ENCODE peak calls at places on chromosomes 13 and 19, in nine cellular contexts. One of them, this sample, is unnamed.
A peak's percentile ranks its signal among the peaks of the same experiment; 100 is the strongest.

GRCh38 chr13:48068952-48069351 is 26.0 kb downstream of the MED4 start:
- DNase-seq in AG04449: no peak
- DNase-seq in B cell: no peak
- DNase-seq in GM06990: no peak
- DNase-seq in neural progenitor cell: no peak
- DNase-seq in PC-9: no peak
- DNase-seq in thoracic aorta: no peak
- DNase-seq in Peyer's patch: no peak
- DNase-seq in brain microvascular endothelial cell: no peak
- DNase-seq in this sample: no peak

GRCh38 chr13:107210216-107211010 is 642.5 kb upstream of the ARGLU1 start:
- DNase-seq in AG04449: no peak
- DNase-seq in Peyer's patch: no peak
- DNase-seq in PC-9: no peak
- DNase-seq in GM06990: no peak
- DNase-seq in B cell: no peak
- DNase-seq in neural progenitor cell: no peak
- DNase-seq in thoracic aorta: no peak
- DNase-seq in brain microvascular endothelial cell: peak; percentile 35
- DNase-seq in this sample: no peak

GRCh38 chr19:39129116-39129515 is 3.5 kb downstream of the PAK4 start:
- DNase-seq in PC-9: no peak
- DNase-seq in B cell: no peak
- DNase-seq in neural progenitor cell: no peak
- DNase-seq in Peyer's patch: no peak
- DNase-seq in brain microvascular endothelial cell: no peak
- DNase-seq in thoracic aorta: no peak
- DNase-seq in AG04449: no peak
- DNase-seq in GM06990: no peak
- DNase-seq in this sample: no peak

GRCh38 chr13:22040810-22041364 is 370.0 kb downstream of the FGF9 start:
- DNase-seq in Peyer's patch: no peak
- DNase-seq in thoracic aorta: no peak
- DNase-seq in AG04449: no peak
- DNase-seq in GM06990: no peak
- DNase-seq in B cell: no peak
- DNase-seq in neural progenitor cell: peak; percentile 25
- DNase-seq in PC-9: no peak
- DNase-seq in brain microvascular endothelial cell: no peak
- DNase-seq in this sample: no peak

GRCh38 chr13:22014469-22014868 is 343.6 kb downstream of the FGF9 start:
- DNase-seq in neural progenitor cell: no peak
- DNase-seq in PC-9: no peak
- DNase-seq in AG04449: no peak
- DNase-seq in Peyer's patch: no peak
- DNase-seq in thoracic aorta: no peak
- DNase-seq in GM06990: no peak
- DNase-seq in B cell: no peak
- DNase-seq in brain microvascular endothelial cell: no peak
- DNase-seq in this sample: no peak

GRCh38 chr13:23433171-23434153 is at the start of gene SACS:
- DNase-seq in AG04449: no peak
- DNase-seq in Peyer's patch: no peak
- DNase-seq in neural progenitor cell: peak; percentile 95
- DNase-seq in thoracic aorta: no peak
- DNase-seq in PC-9: no peak
- DNase-seq in brain microvascular endothelial cell: peak; percentile 55
- DNase-seq in B cell: no peak
- DNase-seq in GM06990: no peak
- DNase-seq in this sample: peak; percentile 65

GRCh38 chr13:37360556-37360955 is 238.0 kb downstream of the POSTN start:
- DNase-seq in Peyer's patch: no peak
- DNase-seq in PC-9: no peak
- DNase-seq in B cell: no peak
- DNase-seq in GM06990: no peak
- DNase-seq in neural progenitor cell: no peak
- DNase-seq in brain microvascular endothelial cell: no peak
- DNase-seq in thoracic aorta: no peak
- DNase-seq in AG04449: no peak
- DNase-seq in this sample: no peak

GRCh38 chr19:5621945-5622464 is 571 bp downstream of the SAFB2 start:
- DNase-seq in Peyer's patch: no peak
- DNase-seq in PC-9: peak; percentile 16
- DNase-seq in neural progenitor cell: peak; percentile 29
- DNase-seq in GM06990: no peak
- DNase-seq in brain microvascular endothelial cell: no peak
- DNase-seq in B cell: no peak
- DNase-seq in AG04449: no peak
- DNase-seq in thoracic aorta: no peak
- DNase-seq in this sample: no peak

GRCh38 chr13:76019421-76020044 is 383.4 kb downstream of the LMO7 start:
- DNase-seq in B cell: no peak
- DNase-seq in neural progenitor cell: peak; percentile 79
- DNase-seq in GM06990: no peak
- DNase-seq in Peyer's patch: peak; percentile 51
- DNase-seq in brain microvascular endothelial cell: no peak
- DNase-seq in AG04449: no peak
- DNase-seq in PC-9: no peak
- DNase-seq in thoracic aorta: no peak
- DNase-seq in this sample: peak; percentile 22

GRCh38 chr19:55962186-55962585 is 14.6 kb downstream of the NLRP8 start:
- DNase-seq in brain microvascular endothelial cell: no peak
- DNase-seq in thoracic aorta: no peak
- DNase-seq in GM06990: no peak
- DNase-seq in Peyer's patch: no peak
- DNase-seq in neural progenitor cell: no peak
- DNase-seq in B cell: no peak
- DNase-seq in AG04449: no peak
- DNase-seq in PC-9: no peak
- DNase-seq in this sample: no peak

GRCh38 chr13:21812192-21812626 is 141.3 kb downstream of the FGF9 start:
- DNase-seq in Peyer's patch: no peak
- DNase-seq in PC-9: no peak
- DNase-seq in B cell: no peak
- DNase-seq in GM06990: no peak
- DNase-seq in AG04449: no peak
- DNase-seq in brain microvascular endothelial cell: no peak
- DNase-seq in neural progenitor cell: peak; percentile 60
- DNase-seq in thoracic aorta: no peak
- DNase-seq in this sample: no peak

GRCh38 chr13:38635030-38635429 is 51.8 kb upstream of the FREM2 start:
- DNase-seq in AG04449: no peak
- DNase-seq in Peyer's patch: no peak
- DNase-seq in GM06990: no peak
- DNase-seq in brain microvascular endothelial cell: no peak
- DNase-seq in neural progenitor cell: peak; percentile 32
- DNase-seq in thoracic aorta: no peak
- DNase-seq in B cell: no peak
- DNase-seq in PC-9: no peak
- DNase-seq in this sample: no peak

GRCh38 chr19:38852231-38853044 is 2.7 kb upstream of the HNRNPL start:
- DNase-seq in GM06990: peak; percentile 72
- DNase-seq in neural progenitor cell: peak; percentile 60
- DNase-seq in AG04449: no peak
- DNase-seq in B cell: peak; percentile 67
- DNase-seq in Peyer's patch: peak; percentile 74
- DNase-seq in PC-9: peak; percentile 57
- DNase-seq in thoracic aorta: peak; percentile 33
- DNase-seq in brain microvascular endothelial cell: peak; percentile 43
- DNase-seq in this sample: peak; percentile 85

GRCh38 chr19:4108767-4109625 is 14.9 kb downstream of the MAP2K2 start:
- DNase-seq in Peyer's patch: no peak
- DNase-seq in AG04449: no peak
- DNase-seq in GM06990: peak; percentile 86
- DNase-seq in neural progenitor cell: no peak
- DNase-seq in PC-9: no peak
- DNase-seq in thoracic aorta: no peak
- DNase-seq in brain microvascular endothelial cell: no peak
- DNase-seq in B cell: peak; percentile 89
- DNase-seq in this sample: no peak

GRCh38 chr13:53782400-53783030 is 753.9 kb downstream of the OLFM4 start:
- DNase-seq in Peyer's patch: no peak
- DNase-seq in B cell: no peak
- DNase-seq in GM06990: no peak
- DNase-seq in thoracic aorta: no peak
- DNase-seq in brain microvascular endothelial cell: peak; percentile 15
- DNase-seq in neural progenitor cell: peak; percentile 78
- DNase-seq in AG04449: no peak
- DNase-seq in PC-9: peak; percentile 7
- DNase-seq in this sample: peak; percentile 22

GRCh38 chr13:32969516-32969941 is 46.7 kb upstream of the KL start:
- DNase-seq in thoracic aorta: no peak
- DNase-seq in brain microvascular endothelial cell: peak; percentile 45
- DNase-seq in AG04449: peak; percentile 9
- DNase-seq in GM06990: no peak
- DNase-seq in PC-9: no peak
- DNase-seq in B cell: no peak
- DNase-seq in Peyer's patch: no peak
- DNase-seq in neural progenitor cell: no peak
- DNase-seq in this sample: peak; percentile 30

GRCh38 chr19:23996549-23996948 is 81.9 kb downstream of the ZNF726 start:
- DNase-seq in B cell: no peak
- DNase-seq in PC-9: no peak
- DNase-seq in AG04449: no peak
- DNase-seq in brain microvascular endothelial cell: no peak
- DNase-seq in neural progenitor cell: peak; percentile 23
- DNase-seq in GM06990: no peak
- DNase-seq in thoracic aorta: no peak
- DNase-seq in Peyer's patch: no peak
- DNase-seq in this sample: no peak

GRCh38 chr13:45328661-45329105 is 12.3 kb downstream of the TPT1 start:
- DNase-seq in thoracic aorta: no peak
- DNase-seq in brain microvascular endothelial cell: peak; percentile 72
- DNase-seq in GM06990: no peak
- DNase-seq in AG04449: peak; percentile 88
- DNase-seq in B cell: no peak
- DNase-seq in Peyer's patch: no peak
- DNase-seq in neural progenitor cell: no peak
- DNase-seq in PC-9: no peak
- DNase-seq in this sample: peak; percentile 59

GRCh38 chr13:38872693-38873092 is 117.9 kb downstream of the STOML3 start:
- DNase-seq in Peyer's patch: no peak
- DNase-seq in neural progenitor cell: peak; percentile 76
- DNase-seq in AG04449: no peak
- DNase-seq in brain microvascular endothelial cell: no peak
- DNase-seq in thoracic aorta: no peak
- DNase-seq in PC-9: peak; percentile 42
- DNase-seq in B cell: peak; percentile 46
- DNase-seq in GM06990: no peak
- DNase-seq in this sample: no peak

GRCh38 chr13:94061316-94061715 is 418.2 kb downstream of the DCT start:
- DNase-seq in Peyer's patch: no peak
- DNase-seq in brain microvascular endothelial cell: peak; percentile 54
- DNase-seq in PC-9: no peak
- DNase-seq in GM06990: no peak
- DNase-seq in neural progenitor cell: no peak
- DNase-seq in AG04449: no peak
- DNase-seq in B cell: no peak
- DNase-seq in thoracic aorta: no peak
- DNase-seq in this sample: peak; percentile 69

DNA sequence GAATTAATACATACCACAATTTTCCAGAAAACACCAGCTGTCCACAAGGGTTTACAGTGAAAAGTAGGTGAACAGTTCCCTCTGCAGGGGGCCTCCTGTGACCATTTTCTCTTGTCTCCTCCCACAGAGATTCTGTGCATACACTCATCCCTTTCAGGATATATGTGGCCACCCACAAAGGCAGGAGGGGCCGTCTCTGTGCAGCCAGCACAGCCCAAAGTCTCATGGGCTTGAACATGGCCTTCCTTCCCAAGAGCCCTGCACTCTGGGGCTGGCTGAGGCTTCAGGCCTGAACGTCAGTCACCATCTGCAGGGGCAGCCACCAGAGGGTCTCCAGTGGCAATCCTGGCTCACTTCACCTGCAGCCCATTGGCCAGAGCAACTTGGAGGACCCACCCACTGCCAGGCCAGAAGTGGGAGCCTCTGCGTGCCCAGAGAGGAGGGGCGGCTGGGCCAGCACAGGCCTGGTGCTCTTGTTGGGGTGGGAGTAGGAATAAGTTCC is 25.2 kb downstream of the TMEM161A start:
- DNase-seq in AG04449: peak; percentile 10
- DNase-seq in Peyer's patch: no peak
- DNase-seq in neural progenitor cell: peak; percentile 64
- DNase-seq in B cell: no peak
- DNase-seq in PC-9: no peak
- DNase-seq in GM06990: no peak
- DNase-seq in thoracic aorta: no peak
- DNase-seq in brain microvascular endothelial cell: peak; percentile 56
- DNase-seq in this sample: peak; percentile 28
- TF ChIP-seq CTCF in AG04449: peak; percentile 9
- TF ChIP-seq CTCF in Peyer's patch: no peak
- TF ChIP-seq CTCF in neural progenitor cell: no peak
- TF ChIP-seq CTCF in B cell: no peak
- TF ChIP-seq CTCF in PC-9: peak; percentile 40
- TF ChIP-seq CTCF in GM06990: no peak
- TF ChIP-seq CTCF in thoracic aorta: no peak
- TF ChIP-seq CTCF in brain microvascular endothelial cell: no peak
- TF ChIP-seq CTCF in this sample: peak; percentile 23

GRCh38 chr13:59747529-59747928 is 416.2 kb downstream of the DIAPH3 start:
- DNase-seq in thoracic aorta: no peak
- DNase-seq in GM06990: no peak
- DNase-seq in PC-9: no peak
- DNase-seq in Peyer's patch: no peak
- DNase-seq in brain microvascular endothelial cell: no peak
- DNase-seq in B cell: no peak
- DNase-seq in AG04449: no peak
- DNase-seq in neural progenitor cell: peak; percentile 7
- DNase-seq in this sample: no peak
- TF ChIP-seq CTCF in thoracic aorta: no peak
- TF ChIP-seq CTCF in GM06990: no peak
- TF ChIP-seq CTCF in PC-9: no peak
- TF ChIP-seq CTCF in Peyer's patch: no peak
- TF ChIP-seq CTCF in brain microvascular endothelial cell: no peak
- TF ChIP-seq CTCF in B cell: no peak
- TF ChIP-seq CTCF in AG04449: no peak
- TF ChIP-seq CTCF in neural progenitor cell: peak; percentile 4
- TF ChIP-seq CTCF in this sample: peak; percentile 37

DNA sequence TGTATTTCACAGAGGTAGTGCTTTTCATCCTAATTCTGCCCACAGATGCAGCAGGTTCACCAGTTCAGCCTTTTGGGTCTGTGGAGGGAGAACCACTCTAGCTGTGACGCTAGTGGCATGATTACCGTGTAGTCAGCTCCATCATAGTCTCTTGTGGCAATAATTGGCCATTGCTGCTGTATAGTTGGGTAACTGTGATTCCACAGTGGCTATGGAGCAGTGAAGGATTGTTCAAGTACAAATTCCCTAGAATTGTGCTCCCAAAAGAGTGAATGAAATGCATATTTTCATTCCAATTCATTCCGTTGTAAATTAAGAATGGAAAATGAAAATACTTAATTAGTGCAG is 852 bp downstream of the TEX26 start:
- DNase-seq in thoracic aorta: no peak
- DNase-seq in Peyer's patch: no peak
- DNase-seq in B cell: no peak
- DNase-seq in GM06990: no peak
- DNase-seq in AG04449: no peak
- DNase-seq in neural progenitor cell: no peak
- DNase-seq in PC-9: no peak
- DNase-seq in brain microvascular endothelial cell: no peak
- DNase-seq in this sample: no peak
- TF ChIP-seq CTCF in thoracic aorta: no peak
- TF ChIP-seq CTCF in Peyer's patch: no peak
- TF ChIP-seq CTCF in B cell: no peak
- TF ChIP-seq CTCF in GM06990: no peak
- TF ChIP-seq CTCF in AG04449: no peak
- TF ChIP-seq CTCF in neural progenitor cell: no peak
- TF ChIP-seq CTCF in PC-9: no peak
- TF ChIP-seq CTCF in brain microvascular endothelial cell: no peak
- TF ChIP-seq CTCF in this sample: no peak

GRCh38 chr13:74248477-74248876 is 114.3 kb upstream of the KLF12 start:
- DNase-seq in brain microvascular endothelial cell: no peak
- DNase-seq in Peyer's patch: no peak
- DNase-seq in neural progenitor cell: no peak
- DNase-seq in AG04449: no peak
- DNase-seq in B cell: no peak
- DNase-seq in thoracic aorta: no peak
- DNase-seq in GM06990: no peak
- DNase-seq in PC-9: no peak
- DNase-seq in this sample: no peak
- TF ChIP-seq CTCF in brain microvascular endothelial cell: no peak
- TF ChIP-seq CTCF in Peyer's patch: no peak
- TF ChIP-seq CTCF in neural progenitor cell: no peak
- TF ChIP-seq CTCF in AG04449: no peak
- TF ChIP-seq CTCF in B cell: no peak
- TF ChIP-seq CTCF in thoracic aorta: no peak
- TF ChIP-seq CTCF in GM06990: no peak
- TF ChIP-seq CTCF in PC-9: no peak
- TF ChIP-seq CTCF in this sample: no peak